ENCODE peak calls at places on chromosomes 3 and 15, in four cellular contexts. One of them, this sample, is unnamed. For H3K4me1, the result is how much of the 10 kb centered on the place peaks cover.

GRCh38 chr15:34772312-34772711 is 17.5 kb upstream of the GJD2 start:
- DNase-seq in A673: no peak
- DNase-seq in astrocyte: no peak
- DNase-seq in pancreas: no peak
- DNase-seq in this sample: no peak

GRCh38 chr3:178097576-178097975 is 438.7 kb upstream of the KCNMB2 start:
- DNase-seq in A673: peak
- DNase-seq in astrocyte: peak
- DNase-seq in pancreas: no peak
- DNase-seq in this sample: no peak

GRCh38 chr15:29449136-29449535 is 179.5 kb upstream of the NSMCE3 start:
- DNase-seq in A673: no peak
- DNase-seq in astrocyte: no peak
- DNase-seq in pancreas: no peak
- DNase-seq in this sample: no peak

GRCh38 chr3:23115171-23115877 is 87.8 kb upstream of the UBE2E2 start:
- DNase-seq in A673: no peak
- DNase-seq in astrocyte: no peak
- DNase-seq in pancreas: no peak
- DNase-seq in this sample: no peak

GRCh38 chr15:74245342-74245931 is 9.3 kb downstream of the CCDC33 start:
- DNase-seq in A673: peak
- DNase-seq in astrocyte: no peak
- DNase-seq in pancreas: no peak
- DNase-seq in this sample: no peak

GRCh38 chr3:130820976-130821375 is 72.9 kb upstream of the ATP2C1 start:
- DNase-seq in A673: peak
- DNase-seq in astrocyte: peak
- DNase-seq in pancreas: no peak
- DNase-seq in this sample: no peak

GRCh38 chr15:99704444-99704838 is 28.8 kb downstream of the LYSMD4 start:
- DNase-seq in A673: peak
- DNase-seq in astrocyte: peak
- DNase-seq in pancreas: no peak
- DNase-seq in this sample: peak

GRCh38 chr15:81303241-81304225 is 20.4 kb downstream of the STARD5 start:
- DNase-seq in A673: no peak
- DNase-seq in astrocyte: peak
- DNase-seq in pancreas: no peak
- DNase-seq in this sample: peak

GRCh38 chr3:169244119-169244864 is 419.2 kb downstream of the MECOM start:
- DNase-seq in A673: peak
- DNase-seq in astrocyte: no peak
- DNase-seq in pancreas: no peak
- DNase-seq in this sample: peak

GRCh38 chr15:65330934-65331645 is 26.6 kb downstream of the RNU5B-1 start:
- DNase-seq in A673: no peak
- DNase-seq in astrocyte: no peak
- DNase-seq in pancreas: no peak
- DNase-seq in this sample: no peak

GRCh38 chr3:12969487-12969886 is 103.7 kb downstream of the IQSEC1 start:
- DNase-seq in A673: no peak
- DNase-seq in astrocyte: no peak
- DNase-seq in pancreas: no peak
- DNase-seq in this sample: no peak

GRCh38 chr3:152196782-152197181 is 71.9 kb upstream of the MBNL1 start:
- DNase-seq in A673: no peak
- DNase-seq in astrocyte: no peak
- DNase-seq in pancreas: no peak
- DNase-seq in this sample: no peak

GRCh38 chr3:62688050-62688449 is 187.2 kb downstream of the CADPS start:
- DNase-seq in A673: no peak
- DNase-seq in astrocyte: peak
- DNase-seq in pancreas: no peak
- DNase-seq in this sample: no peak

GRCh38 chr15:57398336-57398735 is 22.0 kb downstream of the CGNL1 start:
- DNase-seq in A673: no peak
- DNase-seq in astrocyte: no peak
- DNase-seq in pancreas: no peak
- DNase-seq in this sample: no peak

GRCh38 chr15:88430051-88430450 is 37.1 kb downstream of the MRPL46 start:
- DNase-seq in A673: no peak
- DNase-seq in astrocyte: no peak
- DNase-seq in pancreas: no peak
- DNase-seq in this sample: no peak

GRCh38 chr3:126939347-126939735 is 43.6 kb upstream of the PLXNA1 start:
- DNase-seq in A673: no peak
- DNase-seq in astrocyte: no peak
- DNase-seq in pancreas: no peak
- DNase-seq in this sample: peak

GRCh38 chr3:188309437-188310269 is 155.7 kb downstream of the LPP start:
- DNase-seq in A673: no peak
- DNase-seq in astrocyte: no peak
- DNase-seq in pancreas: no peak
- DNase-seq in this sample: no peak

GRCh38 chr3:24639061-24639460 is 144.4 kb upstream of the THRB start:
- DNase-seq in A673: no peak
- DNase-seq in astrocyte: no peak
- DNase-seq in pancreas: no peak
- DNase-seq in this sample: peak

GRCh38 chr15:59298255-59298856 is 74.3 kb downstream of the MYO1E start:
- DNase-seq in A673: no peak
- DNase-seq in astrocyte: peak
- DNase-seq in pancreas: no peak
- DNase-seq in this sample: no peak

GRCh38 chr3:72977060-72977459 is 19.6 kb upstream of the PPP4R2 start:
- DNase-seq in A673: no peak
- DNase-seq in astrocyte: no peak
- DNase-seq in pancreas: no peak
- DNase-seq in this sample: no peak

GRCh38 chr3:123404391-123404790 is 44.5 kb downstream of the ADCY5 start:
- DNase-seq in A673: no peak
- DNase-seq in astrocyte: no peak
- DNase-seq in pancreas: peak
- DNase-seq in this sample: no peak
- H3K4me1 ChIP-seq in A673: under half
- H3K4me1 ChIP-seq in astrocyte: under half
- H3K4me1 ChIP-seq in pancreas: under half
- H3K4me1 ChIP-seq in this sample: under half

GRCh38 chr3:63966007-63966406 is 53.8 kb upstream of the SCAANT1 start:
- DNase-seq in A673: no peak
- DNase-seq in astrocyte: no peak
- DNase-seq in pancreas: no peak
- DNase-seq in this sample: no peak
- H3K4me1 ChIP-seq in A673: under half
- H3K4me1 ChIP-seq in astrocyte: under half
- H3K4me1 ChIP-seq in pancreas: half or more
- H3K4me1 ChIP-seq in this sample: half or more

GRCh38 chr3:66430876-66431275 is 69.9 kb downstream of the LRIG1 start:
- DNase-seq in A673: no peak
- DNase-seq in astrocyte: no peak
- DNase-seq in pancreas: no peak
- DNase-seq in this sample: no peak
- H3K4me1 ChIP-seq in A673: under half
- H3K4me1 ChIP-seq in astrocyte: half or more
- H3K4me1 ChIP-seq in pancreas: half or more
- H3K4me1 ChIP-seq in this sample: under half

GRCh38 chr3:192851821-192852352 is 65.8 kb downstream of the MB21D2 start:
- DNase-seq in A673: peak
- DNase-seq in astrocyte: peak
- DNase-seq in pancreas: peak
- DNase-seq in this sample: no peak
- H3K4me1 ChIP-seq in A673: under half
- H3K4me1 ChIP-seq in astrocyte: under half
- H3K4me1 ChIP-seq in pancreas: under half
- H3K4me1 ChIP-seq in this sample: under half

DNA sequence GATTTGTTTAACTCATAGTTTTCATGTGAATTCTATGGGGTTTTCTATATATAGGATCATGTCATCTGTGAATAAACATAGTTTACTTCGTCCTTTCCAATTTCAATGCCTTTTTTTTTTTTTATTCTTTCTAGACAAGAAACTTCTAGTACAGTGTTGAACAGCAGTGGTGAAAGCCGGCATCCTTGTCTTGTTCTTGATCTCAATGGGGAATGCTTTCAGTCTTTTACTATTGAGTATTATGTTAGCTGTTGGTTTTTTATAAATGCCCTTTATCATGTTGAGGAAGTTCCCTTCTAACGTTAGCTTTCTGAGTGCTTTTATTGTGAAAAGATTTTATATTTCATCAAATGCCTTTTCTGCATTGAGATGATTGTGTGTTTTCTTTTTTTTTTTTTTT is 69.0 kb downstream of the SLMAP start:
- DNase-seq in A673: no peak
- DNase-seq in astrocyte: no peak
- DNase-seq in pancreas: no peak
- DNase-seq in this sample: peak
- H3K4me1 ChIP-seq in A673: under half
- H3K4me1 ChIP-seq in astrocyte: under half
- H3K4me1 ChIP-seq in pancreas: under half
- H3K4me1 ChIP-seq in this sample: under half

GRCh38 chr3:52046914-52047239 is 9.5 kb downstream of the DUSP7 start:
- DNase-seq in A673: no peak
- DNase-seq in astrocyte: no peak
- DNase-seq in pancreas: no peak
- DNase-seq in this sample: no peak
- H3K4me1 ChIP-seq in A673: under half
- H3K4me1 ChIP-seq in astrocyte: under half
- H3K4me1 ChIP-seq in pancreas: under half
- H3K4me1 ChIP-seq in this sample: under half

This sample was measured in HAP-1.